ENCODE peak calls at places on chromosomes 12 and 14, in five cellular contexts. H, T, I, B and P are unnamed samples.
A peak's percentile ranks its signal among the peaks of the same experiment; 100 is the strongest.

GRCh38 chr14:93936245-93936644 is 9.1 kb downstream of the FAM181A start:
- DNase-seq in H (peak; percentile 32), T (no peak), I (no peak), B (no peak), P (peak; percentile 22)

GRCh38 chr12:90085491-90086274 is 377.0 kb upstream of the ATP2B1 start:
- DNase-seq in H (no peak), T (no peak), I (no peak), B (no peak), P (no peak)

GRCh38 chr12:103021538-103022218 is 64.2 kb downstream of the ASCL1 start:
- DNase-seq in H (no peak), T (no peak), I (no peak), B (no peak), P (no peak)

GRCh38 chr14:103730490-103731035 is 15.0 kb downstream of the ZFYVE21 start:
- DNase-seq in H (peak; percentile 96), T (peak; percentile 74), I (no peak), B (no peak), P (peak; percentile 99)

GRCh38 chr14:106875503-106875902 is 1349.1 kb downstream of the TMEM121 start:
- DNase-seq in H (peak; percentile 49), T (peak; percentile 51), I (no peak), B (peak; percentile 51), P (no peak)

GRCh38 chr14:59239030-59239429 is 50.6 kb downstream of the DAAM1 start:
- DNase-seq in H (no peak), T (no peak), I (no peak), B (no peak), P (no peak)

GRCh38 chr12:52305921-52306705 is 14.8 kb upstream of the KRT81 start:
- DNase-seq in H (peak; percentile 33), T (no peak), I (peak; percentile 17), B (no peak), P (no peak)

GRCh38 chr12:7609480-7609879 is 56.2 kb downstream of the APOBEC1 start:
- DNase-seq in H (no peak), T (no peak), I (no peak), B (no peak), P (no peak)

GRCh38 chr12:17540921-17541320 is 549.1 kb downstream of the RERGL start:
- DNase-seq in H (no peak), T (no peak), I (no peak), B (no peak), P (no peak)

GRCh38 chr12:69821441-69822204 is 3.4 kb upstream of the MYRFL start:
- DNase-seq in H (no peak), T (no peak), I (no peak), B (no peak), P (no peak)

GRCh38 chr12:108253540-108253939 is 85.6 kb downstream of the CMKLR1 start:
- DNase-seq in H (no peak), T (no peak), I (no peak), B (no peak), P (no peak)

GRCh38 chr12:31234955-31235867 is 90.7 kb downstream of the SINHCAF start:
- DNase-seq in H (peak; percentile 66), T (peak; percentile 56), I (no peak), B (peak; percentile 21), P (peak; percentile 9)

GRCh38 chr14:68148276-68148675 is 328.7 kb downstream of the RAD51B start:
- DNase-seq in H (no peak), T (no peak), I (no peak), B (no peak), P (no peak)

GRCh38 chr14:23557521-23557920 is 1.4 kb downstream of the THTPA start:
- DNase-seq in H (no peak), T (no peak), I (no peak), B (no peak), P (no peak)

GRCh38 chr14:23555533-23555881 is 564 bp upstream of the THTPA start:
- DNase-seq in H (no peak), T (no peak), I (no peak), B (no peak), P (no peak)

GRCh38 chr14:23556700-23557440 is 799 bp downstream of the THTPA start:
- DNase-seq in H (no peak), T (no peak), I (no peak), B (no peak), P (no peak)

GRCh38 chr14:23557946-23558345 is 1.9 kb downstream of the THTPA start:
- DNase-seq in H (no peak), T (no peak), I (no peak), B (no peak), P (no peak)

GRCh38 chr14:23555882-23556699 is at the start of gene THTPA:
- DNase-seq in H (peak; percentile 94), T (peak; percentile 94), I (peak; percentile 84), B (peak; percentile 94), P (peak; percentile 93)
- TF ChIP-seq POLR2A in H (peak; percentile 75), T (no peak), I (no peak), B (peak; percentile 50), P (peak; percentile 80)

GRCh38 chr12:116454950-116455447 is 104.2 kb upstream of the MAP1LC3B2 start:
- DNase-seq in H (no peak), T (no peak), I (no peak), B (no peak), P (no peak)
- TF ChIP-seq POLR2A in H (no peak), T (no peak), I (no peak), B (no peak), P (no peak)

GRCh38 chr12:32533971-32534590 is 134.7 kb downstream of the FGD4 start:
- DNase-seq in H (peak; percentile 78), T (peak; percentile 69), I (no peak), B (peak; percentile 78), P (peak; percentile 4)

GRCh38 chr12:32532951-32533350 is 133.6 kb downstream of the FGD4 start:
- DNase-seq in H (no peak), T (no peak), I (no peak), B (no peak), P (no peak)

GRCh38 chr12:32536000-32536345 is 136.6 kb downstream of the FGD4 start:
- DNase-seq in H (no peak), T (no peak), I (no peak), B (no peak), P (no peak)

GRCh38 chr12:32534698-32535097 is 135.3 kb downstream of the FGD4 start:
- DNase-seq in H (no peak), T (no peak), I (no peak), B (no peak), P (no peak)

GRCh38 chr12:32535260-32535999 is 136.1 kb downstream of the FGD4 start:
- DNase-seq in H (peak; percentile 96), T (peak; percentile 88), I (no peak), B (peak; percentile 84), P (peak; percentile 24)
- TF ChIP-seq POLR2A in H (peak; percentile 51), T (no peak), I (no peak), B (peak; percentile 38), P (no peak)

DNA sequence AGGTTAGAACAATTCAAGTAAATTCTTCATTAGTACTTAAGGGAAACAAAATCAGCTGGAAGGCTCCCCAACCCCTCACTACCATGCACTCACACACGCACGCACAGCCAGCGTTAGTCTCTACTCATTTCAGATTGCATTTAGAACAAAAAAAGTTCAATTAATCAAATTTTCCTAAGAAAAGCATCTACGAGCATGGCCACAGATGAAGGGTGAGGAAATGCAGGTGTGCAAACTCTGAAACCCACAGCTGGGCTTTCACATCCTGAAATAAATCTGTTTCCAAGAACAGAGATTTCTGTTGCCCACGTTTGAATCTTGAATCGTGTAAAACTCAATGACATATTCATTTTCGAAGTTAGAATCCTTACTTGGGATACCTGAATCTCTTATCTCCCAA is 62.6 kb downstream of the SEL1L start:
- DNase-seq in H (no peak), T (no peak), I (no peak), B (no peak), P (no peak)
- TF ChIP-seq POLR2A in H (no peak), T (no peak), I (no peak), B (no peak), P (no peak)

GRCh38 chr14:75050852-75051555 is at the start of gene MLH3:
- DNase-seq in H (peak; percentile 88), T (peak; percentile 81), I (peak; percentile 77), B (peak; percentile 89), P (peak; percentile 91)
- TF ChIP-seq POLR2A in H (peak; percentile 75), T (no peak), I (no peak), B (peak; percentile 76), P (peak; percentile 67)

GRCh38 chr12:96399919-96400630 is at the start of gene CDK17:
- DNase-seq in H (peak; percentile 87), T (peak; percentile 85), I (peak; percentile 77), B (peak; percentile 89), P (peak; percentile 92)
- TF ChIP-seq POLR2A in H (peak; percentile 82), T (no peak), I (peak; percentile 50), B (peak; percentile 82), P (peak; percentile 58)